ENCODE peak calls at places on chromosomes 16 and 17, in seven cellular contexts. E, M, U, K, F, W and X are unnamed samples.
A peak's percentile ranks its signal among the peaks of the same experiment; 100 is the strongest.

GRCh38 chr17:55167024-55167721 is 97.6 kb upstream of the HLF start:
- DNase-seq in E (no peak), M (no peak), U (no peak), K (no peak), F (no peak), W (no peak), X (peak; percentile 42)

GRCh38 chr16:48393843-48394703 is 8.9 kb upstream of the SIAH1 start:
- DNase-seq in E (no peak), M (no peak), U (no peak), K (no peak), F (no peak), W (no peak), X (peak; percentile 95)

GRCh38 chr16:53805747-53806146 is 101.8 kb downstream of the FTO start:
- DNase-seq in E (no peak), M (no peak), U (no peak), K (no peak), F (no peak), W (no peak), X (no peak)

GRCh38 chr16:68776821-68777485 is 39.9 kb downstream of the CDH1 start:
- DNase-seq in E (no peak), M (no peak), U (no peak), K (no peak), F (no peak), W (no peak), X (peak; percentile 83)

GRCh38 chr16:31568577-31569359 is 41.1 kb downstream of the AHSP start:
- DNase-seq in E (peak; percentile 15), M (no peak), U (no peak), K (no peak), F (no peak), W (no peak), X (peak; percentile 4)

GRCh38 chr16:31148281-31148728 is 1.6 kb downstream of the PRSS36 start:
- DNase-seq in E (peak; percentile 88), M (no peak), U (no peak), K (no peak), F (no peak), W (no peak), X (no peak)

GRCh38 chr17:57994436-57994835 is 6.4 kb upstream of the VEZF1 start:
- DNase-seq in E (no peak), M (no peak), U (no peak), K (no peak), F (no peak), W (no peak), X (no peak)

GRCh38 chr17:39598047-39598481 is 9.7 kb downstream of the NEUROD2 start:
- DNase-seq in E (no peak), M (no peak), U (no peak), K (no peak), F (no peak), W (no peak), X (no peak)

GRCh38 chr16:86041807-86042206 is 142.8 kb downstream of the IRF8 start:
- DNase-seq in E (no peak), M (no peak), U (no peak), K (no peak), F (no peak), W (no peak), X (no peak)

GRCh38 chr17:15398736-15399331 is 57.4 kb upstream of the TEKT3 start:
- DNase-seq in E (no peak), M (no peak), U (no peak), K (no peak), F (no peak), W (no peak), X (peak; percentile 69)

GRCh38 chr17:57999010-57999495 is 8.0 kb downstream of the SRSF1 start:
- DNase-seq in E (no peak), M (no peak), U (no peak), K (no peak), F (no peak), W (no peak), X (no peak)

GRCh38 chr17:70332356-70332755 is 163.0 kb downstream of the KCNJ2 start:
- DNase-seq in E (peak; percentile 34), M (no peak), U (no peak), K (no peak), F (no peak), W (no peak), X (no peak)

GRCh38 chr16:72501739-72502653 is 330.0 kb upstream of the PMFBP1 start:
- DNase-seq in E (peak; percentile 53), M (peak; percentile 7), U (peak; percentile 29), K (no peak), F (peak; percentile 59), W (peak; percentile 65), X (peak; percentile 71)

GRCh38 chr17:40431231-40431602 is 12.0 kb upstream of the IGFBP4 start:
- DNase-seq in E (no peak), M (no peak), U (no peak), K (no peak), F (no peak), W (no peak), X (no peak)

GRCh38 chr16:89289428-89290395 is 72.2 kb downstream of the ZNF778 start:
- DNase-seq in E (peak; percentile 81), M (no peak), U (peak; percentile 74), K (no peak), F (peak; percentile 95), W (peak; percentile 56), X (peak; percentile 37)

GRCh38 chr17:67218385-67218950 is 26.5 kb downstream of the HELZ start:
- DNase-seq in E (no peak), M (no peak), U (no peak), K (no peak), F (no peak), W (no peak), X (peak; percentile 22)